ENCODE peak calls at places on chromosomes 11 and 22, in eight cellular contexts. N, P, B, K, H, C, T and X are unnamed samples.
A peak's percentile ranks its signal among the peaks of the same experiment; 100 is the strongest.

GRCh38 chr11:96338910-96339703 is 3.9 kb downstream of the MAML2 start:
- DNase-seq in N (peak; percentile 48), P (peak; percentile 52), B (no peak), K (peak; percentile 60), H (peak; percentile 36), C (peak; percentile 73), T (peak; percentile 61), X (no peak)

GRCh38 chr11:14454861-14455632 is 44.6 kb downstream of the COPB1 start:
- DNase-seq in N (no peak), P (peak; percentile 34), B (peak; percentile 1), K (peak; percentile 55), H (no peak), C (peak; percentile 63), T (peak; percentile 45), X (no peak)

GRCh38 chr22:30079952-30080533 is at the start of gene HORMAD2:
- DNase-seq in N (no peak), P (peak; percentile 95), B (peak; percentile 69), K (no peak), H (peak; percentile 98), C (peak; percentile 43), T (peak; percentile 98), X (peak; percentile 87)

GRCh38 chr11:111540114-111540920 is at the start of gene LAYN:
- DNase-seq in N (peak; percentile 22), P (peak; percentile 50), B (peak; percentile 33), K (no peak), H (peak; percentile 78), C (no peak), T (peak; percentile 83), X (no peak)

GRCh38 chr11:19441288-19441687 is 200.5 kb upstream of the E2F8 start:
- DNase-seq in N (no peak), P (no peak), B (no peak), K (no peak), H (no peak), C (no peak), T (no peak), X (no peak)

GRCh38 chr22:36008565-36008964 is 20.1 kb downstream of the RBFOX2 start:
- DNase-seq in N (no peak), P (no peak), B (no peak), K (no peak), H (no peak), C (no peak), T (no peak), X (no peak)

GRCh38 chr11:71252782-71253730 is 679 bp upstream of the SHANK2 start:
- DNase-seq in N (peak; percentile 62), P (peak; percentile 74), B (no peak), K (peak; percentile 87), H (peak; percentile 64), C (peak; percentile 41), T (peak; percentile 86), X (peak; percentile 77)

GRCh38 chr11:86103808-86104207 is 34.9 kb upstream of the PICALM start:
- DNase-seq in N (no peak), P (no peak), B (no peak), K (peak; percentile 16), H (no peak), C (no peak), T (no peak), X (no peak)

GRCh38 chr22:31272522-31273446 is 19.5 kb downstream of the PIK3IP1 start:
- DNase-seq in N (peak; percentile 70), P (peak; percentile 93), B (peak; percentile 52), K (peak; percentile 66), H (peak; percentile 75), C (peak; percentile 70), T (peak; percentile 91), X (no peak)

GRCh38 chr22:20558534-20558933 is 51.1 kb downstream of the MED15 start:
- DNase-seq in N (no peak), P (no peak), B (no peak), K (no peak), H (no peak), C (no peak), T (no peak), X (no peak)

GRCh38 chr11:15737326-15737725 is 619.0 kb downstream of the SOX6 start:
- DNase-seq in N (no peak), P (no peak), B (no peak), K (peak; percentile 6), H (no peak), C (peak; percentile 19), T (no peak), X (no peak)

GRCh38 chr11:123233978-123234340 is 38.9 kb upstream of the CLMP start:
- DNase-seq in N (no peak), P (no peak), B (no peak), K (no peak), H (no peak), C (no peak), T (no peak), X (no peak)

GRCh38 chr11:69449320-69450063 is 32.0 kb upstream of the LINC01488 start:
- DNase-seq in N (no peak), P (peak; percentile 46), B (no peak), K (no peak), H (no peak), C (peak; percentile 51), T (no peak), X (no peak)

GRCh38 chr11:68843052-68843561 is 1.4 kb upstream of the CPT1A start:
- DNase-seq in N (peak; percentile 32), P (no peak), B (no peak), K (no peak), H (no peak), C (peak; percentile 43), T (peak; percentile 71), X (no peak)

GRCh38 chr22:19175602-19176174 is 2.8 kb downstream of the SLC25A1 start:
- DNase-seq in N (no peak), P (no peak), B (no peak), K (no peak), H (no peak), C (no peak), T (no peak), X (no peak)

GRCh38 chr11:7021318-7021717 is 1.0 kb downstream of the NLRP14 start:
- DNase-seq in N (no peak), P (no peak), B (no peak), K (no peak), H (no peak), C (no peak), T (no peak), X (no peak)

GRCh38 chr11:35622070-35622469 is 3.8 kb downstream of the FJX1 start:
- DNase-seq in N (no peak), P (peak; percentile 71), B (no peak), K (peak; percentile 64), H (no peak), C (peak; percentile 58), T (no peak), X (no peak)

GRCh38 chr22:35539910-35540599 is 576 bp upstream of the RASD2 start:
- DNase-seq in N (peak; percentile 74), P (peak; percentile 44), B (peak; percentile 52), K (peak; percentile 45), H (no peak), C (no peak), T (peak; percentile 85), X (no peak)

GRCh38 chr22:20194681-20195593 is 44.1 kb upstream of the CCDC188 start:
- DNase-seq in N (no peak), P (no peak), B (no peak), K (no peak), H (no peak), C (no peak), T (no peak), X (no peak)

GRCh38 chr22:22244337-22245250 is at the start of gene VPREB1:
- DNase-seq in N (no peak), P (no peak), B (no peak), K (no peak), H (no peak), C (no peak), T (no peak), X (no peak)

GRCh38 chr22:22243033-22243680 is 1.4 kb upstream of the VPREB1 start:
- DNase-seq in N (no peak), P (no peak), B (no peak), K (no peak), H (no peak), C (no peak), T (no peak), X (no peak)

GRCh38 chr22:22241554-22241898 is 3.1 kb upstream of the VPREB1 start:
- DNase-seq in N (no peak), P (no peak), B (no peak), K (no peak), H (no peak), C (no peak), T (no peak), X (no peak)

GRCh38 chr22:22245256-22245909 is 797 bp downstream of the VPREB1 start:
- DNase-seq in N (no peak), P (no peak), B (no peak), K (no peak), H (no peak), C (no peak), T (no peak), X (no peak)

GRCh38 chr22:22242488-22242887 is 2.1 kb upstream of the VPREB1 start:
- DNase-seq in N (no peak), P (no peak), B (no peak), K (no peak), H (no peak), C (no peak), T (no peak), X (no peak)
- H3K9ac ChIP-seq in N (no peak overlapping the region), P (no peak overlapping the region), B (no peak overlapping the region), K (no peak overlapping the region), H (no peak overlapping the region), C (no peak overlapping the region), T (no peak overlapping the region), X (no peak overlapping the region)

GRCh38 chr11:12725047-12725862 is 51.0 kb downstream of the TEAD1 start:
- DNase-seq in N (no peak), P (no peak), B (no peak), K (peak; percentile 42), H (no peak), C (no peak), T (no peak), X (no peak)

GRCh38 chr11:12721816-12722604 is 47.8 kb downstream of the TEAD1 start:
- DNase-seq in N (no peak), P (peak; percentile 80), B (no peak), K (peak; percentile 53), H (no peak), C (no peak), T (peak; percentile 63), X (no peak)

GRCh38 chr11:12723410-12724297 is 49.4 kb downstream of the TEAD1 start:
- DNase-seq in N (peak; percentile 46), P (peak; percentile 95), B (no peak), K (peak; percentile 96), H (no peak), C (peak; percentile 41), T (no peak), X (no peak)

GRCh38 chr11:12725863-12726666 is 51.8 kb downstream of the TEAD1 start:
- DNase-seq in N (no peak), P (no peak), B (no peak), K (peak; percentile 77), H (no peak), C (peak; percentile 31), T (peak; percentile 32), X (peak; percentile 2)

GRCh38 chr11:12724301-12725046 is 50.3 kb downstream of the TEAD1 start:
- DNase-seq in N (peak; percentile 94), P (peak; percentile 91), B (no peak), K (peak; percentile 96), H (peak; percentile 95), C (peak; percentile 96), T (peak; percentile 93), X (peak; percentile 89)
- H3K27ac ChIP-seq in N (peak overlapping the region; percentile 91), P (peak overlapping the region; percentile 68), B (peak overlapping the region; percentile 50), K (peak overlapping the region; percentile 99), H (peak overlapping the region; percentile 76), C (peak overlapping the region; percentile 40), T (peak overlapping the region; percentile 25), X (peak overlapping the region; percentile 62)

GRCh38 chr11:2813141-2813908 is 72.2 kb downstream of the CDKN1C start:
- DNase-seq in N (no peak), P (no peak), B (no peak), K (no peak), H (no peak), C (peak; percentile 81), T (no peak), X (no peak)
- H3K9ac ChIP-seq in N (no peak overlapping the region), P (no peak overlapping the region), B (no peak overlapping the region), K (no peak overlapping the region), H (no peak overlapping the region), C (peak overlapping the region; percentile 16), T (no peak overlapping the region), X (no peak overlapping the region)

GRCh38 chr22:27024982-27025381 is 367.6 kb downstream of the MIAT start:
- DNase-seq in N (no peak), P (no peak), B (no peak), K (no peak), H (no peak), C (no peak), T (no peak), X (no peak)
- H3K27ac ChIP-seq in N (no peak overlapping the region), P (no peak overlapping the region), B (no peak overlapping the region), K (no peak overlapping the region), H (no peak overlapping the region), C (no peak overlapping the region), T (no peak overlapping the region), X (no peak overlapping the region)